ENCODE peak calls at places on chromosome 9, in four cellular contexts. F, G, A and V are unnamed samples.

GRCh38 chr9:82273121-82273520 is 284.5 kb downstream of the SPATA31D1 start:
- DNase-seq in F (no peak), G (no peak), A (no peak), V (no peak)

GRCh38 chr9:4604678-4605095 is 57.4 kb upstream of the PLPP6 start:
- DNase-seq in F (peak; percentile 77), G (peak; percentile 83), A (peak; percentile 27), V (peak; percentile 75)

GRCh38 chr9:96604005-96604320 is 15.7 kb downstream of the CDC14B start:
- DNase-seq in F (no peak), G (no peak), A (no peak), V (no peak)

GRCh38 chr9:99490736-99491135 is 268.7 kb downstream of the SEC61B start:
- DNase-seq in F (no peak), G (no peak), A (no peak), V (no peak)

GRCh38 chr9:107465467-107466451 is 23.8 kb downstream of the KLF4 start:
- DNase-seq in F (peak; percentile 81), G (peak; percentile 47), A (peak; percentile 57), V (peak; percentile 84)

GRCh38 chr9:93072383-93072795 is 13.9 kb downstream of the SUSD3 start:
- DNase-seq in F (no peak), G (no peak), A (no peak), V (no peak)

GRCh38 chr9:103789686-103790085 is 304.4 kb upstream of the SMC2 start:
- DNase-seq in F (peak; percentile 26), G (no peak), A (no peak), V (peak; percentile 18)

GRCh38 chr9:93105620-93106019 is 9.6 kb downstream of the CARD19 start:
- DNase-seq in F (no peak), G (no peak), A (no peak), V (no peak)

GRCh38 chr9:110048976-110049698 is 158.8 kb downstream of the C9orf152 start:
- DNase-seq in F (peak; percentile 54), G (no peak), A (no peak), V (no peak)

GRCh38 chr9:123871781-123872180 is 58.1 kb downstream of the DENND1A start:
- DNase-seq in F (no peak), G (no peak), A (no peak), V (no peak)

GRCh38 chr9:89421595-89421994 is 76.3 kb downstream of the SEMA4D start:
- DNase-seq in F (no peak), G (no peak), A (no peak), V (no peak)

GRCh38 chr9:114653556-114654159 is 3.9 kb downstream of the TEX53 start:
- DNase-seq in F (peak; percentile 77), G (peak; percentile 76), A (peak; percentile 69), V (peak; percentile 72)

GRCh38 chr9:14313951-14314423 is at the start of gene NFIB:
- DNase-seq in F (no peak), G (peak; percentile 33), A (peak; percentile 60), V (peak; percentile 18)

GRCh38 chr9:90124961-90125360 is 517.7 kb downstream of the DIRAS2 start:
- DNase-seq in F (no peak), G (no peak), A (no peak), V (no peak)

GRCh38 chr9:121226186-121226585 is 24.5 kb upstream of the RAB14 start:
- DNase-seq in F (no peak), G (no peak), A (no peak), V (no peak)

GRCh38 chr9:123129411-123129810 is 95.9 kb downstream of the GPR21 start:
- DNase-seq in F (no peak), G (no peak), A (no peak), V (no peak)

GRCh38 chr9:136248951-136249880 is 3.6 kb upstream of the QSOX2 start:
- DNase-seq in F (no peak), G (no peak), A (no peak), V (no peak)

GRCh38 chr9:109986423-109987055 is 206.5 kb downstream of the PALM2AKAP2 start:
- DNase-seq in F (no peak), G (peak; percentile 95), A (no peak), V (peak; percentile 38)

GRCh38 chr9:93261735-93262523 is 78.0 kb downstream of the WNK2 start:
- DNase-seq in F (no peak), G (no peak), A (no peak), V (no peak)

GRCh38 chr9:134533850-134534585 is 107.6 kb upstream of the COL5A1 start:
- DNase-seq in F (peak; percentile 68), G (no peak), A (no peak), V (no peak)

GRCh38 chr9:98701576-98701975 is 7.2 kb downstream of the GABBR2 start:
- DNase-seq in F (no peak), G (no peak), A (no peak), V (no peak)

GRCh38 chr9:121771418-121771817 is 120.0 kb downstream of the DAB2IP start:
- DNase-seq in F (no peak), G (no peak), A (no peak), V (no peak)

GRCh38 chr9:130847306-130848217 is 12.5 kb downstream of the ABL1 start:
- DNase-seq in F (peak; percentile 42), G (peak; percentile 96), A (no peak), V (peak; percentile 87)

GRCh38 chr9:122379340-122379739 is 8.5 kb downstream of the PTGS1 start:
- DNase-seq in F (peak; percentile 37), G (no peak), A (peak; percentile 43), V (no peak)

GRCh38 chr9:134544388-134545212 is 97.0 kb upstream of the COL5A1 start:
- DNase-seq in F (no peak), G (peak; percentile 29), A (no peak), V (peak; percentile 30)

GRCh38 chr9:134066923-134067851 is 639 bp downstream of the BRD3 start:
- DNase-seq in F (peak; percentile 59), G (peak; percentile 10), A (peak; percentile 71), V (peak; percentile 39)

GRCh38 chr9:94639045-94639995 is at the start of gene FBP1:
- DNase-seq in F (peak; percentile 90), G (peak; percentile 17), A (peak; percentile 55), V (no peak)

GRCh38 chr9:136245194-136246150 is at the start of gene QSOX2:
- DNase-seq in F (peak; percentile 82), G (peak; percentile 42), A (peak; percentile 92), V (peak; percentile 87)

GRCh38 chr9:128587453-128587852 is 35.1 kb downstream of the SPTAN1 start:
- DNase-seq in F (peak; percentile 11), G (no peak), A (no peak), V (no peak)

GRCh38 chr9:123642291-123643278 is 286.6 kb downstream of the CRB2 start:
- DNase-seq in F (no peak), G (no peak), A (no peak), V (no peak)

GRCh38 chr9:77743381-77743780 is 95.3 kb upstream of the GNA14 start:
- DNase-seq in F (no peak), G (no peak), A (no peak), V (no peak)

GRCh38 chr9:19310246-19310645 is 69.8 kb downstream of the RPS6 start:
- DNase-seq in F (peak; percentile 19), G (no peak), A (no peak), V (no peak)

GRCh38 chr9:79129865-79130480 is 441.8 kb upstream of the TLE4 start:
- DNase-seq in F (peak; percentile 42), G (peak; percentile 58), A (peak; percentile 11), V (peak; percentile 26)

GRCh38 chr9:101566904-101567724 is 27.7 kb downstream of the PPP3R2 start:
- DNase-seq in F (peak; percentile 46), G (peak; percentile 24), A (peak; percentile 34), V (peak; percentile 57)

GRCh38 chr9:15513335-15513734 is 2.6 kb upstream of the PSIP1 start:
- DNase-seq in F (peak; percentile 63), G (no peak), A (peak; percentile 16), V (peak; percentile 21)

GRCh38 chr9:15157371-15157770 is 149.6 kb downstream of the TTC39B start:
- DNase-seq in F (no peak), G (no peak), A (no peak), V (no peak)

GRCh38 chr9:133686642-133687575 is 50.7 kb downstream of the DBH start:
- DNase-seq in F (peak; percentile 21), G (no peak), A (no peak), V (no peak)

GRCh38 chr9:69861011-69861410 is 40.4 kb downstream of the CFAP95 start:
- DNase-seq in F (no peak), G (no peak), A (no peak), V (no peak)

GRCh38 chr9:91433180-91433579 is 9.5 kb upstream of the NFIL3 start:
- DNase-seq in F (peak; percentile 51), G (peak; percentile 85), A (no peak), V (peak; percentile 68)
- TF ChIP-seq MYC in F (no peak), G (no peak), A (no peak), V (no peak)

DNA sequence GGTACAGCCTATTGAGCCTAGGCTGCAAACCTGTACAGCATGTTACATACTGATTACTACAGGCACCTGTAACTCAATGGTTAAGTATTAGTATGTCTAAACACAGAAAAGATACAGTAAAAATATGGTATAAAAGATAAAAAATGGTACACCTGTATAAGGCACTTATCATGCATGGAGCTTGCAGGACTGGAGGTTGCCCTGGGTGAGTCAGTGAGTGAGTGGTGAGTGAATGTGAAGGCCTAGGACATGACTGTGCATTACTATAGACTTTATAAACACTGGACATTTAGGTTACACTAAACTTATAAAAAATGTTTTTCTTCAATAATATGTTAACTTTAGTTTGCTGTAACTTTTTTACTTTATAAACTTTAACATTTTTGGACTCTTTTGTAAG is 171.3 kb downstream of the SLC28A3 start:
- DNase-seq in F (no peak), G (no peak), A (no peak), V (no peak)
- TF ChIP-seq MYC in F (no peak), G (no peak), A (no peak), V (no peak)

GRCh38 chr9:127535834-127536233 is 76.2 kb upstream of the STXBP1 start:
- DNase-seq in F (no peak), G (no peak), A (no peak), V (no peak)
- TF ChIP-seq MYC in F (no peak), G (no peak), A (no peak), V (no peak)

GRCh38 chr9:35905912-35906679 is at the start of gene HRCT1:
- DNase-seq in F (no peak), G (peak; percentile 91), A (no peak), V (peak; percentile 91)

GRCh38 chr9:35908484-35909125 is 685 bp upstream of the SPAAR start:
- DNase-seq in F (no peak), G (no peak), A (no peak), V (no peak)

GRCh38 chr9:35906923-35907699 is 1.1 kb downstream of the HRCT1 start:
- DNase-seq in F (no peak), G (peak; percentile 41), A (no peak), V (no peak)

GRCh38 chr9:35909274-35909673 is at the start of gene SPAAR:
- DNase-seq in F (no peak), G (peak; percentile 55), A (no peak), V (no peak)

DNA sequence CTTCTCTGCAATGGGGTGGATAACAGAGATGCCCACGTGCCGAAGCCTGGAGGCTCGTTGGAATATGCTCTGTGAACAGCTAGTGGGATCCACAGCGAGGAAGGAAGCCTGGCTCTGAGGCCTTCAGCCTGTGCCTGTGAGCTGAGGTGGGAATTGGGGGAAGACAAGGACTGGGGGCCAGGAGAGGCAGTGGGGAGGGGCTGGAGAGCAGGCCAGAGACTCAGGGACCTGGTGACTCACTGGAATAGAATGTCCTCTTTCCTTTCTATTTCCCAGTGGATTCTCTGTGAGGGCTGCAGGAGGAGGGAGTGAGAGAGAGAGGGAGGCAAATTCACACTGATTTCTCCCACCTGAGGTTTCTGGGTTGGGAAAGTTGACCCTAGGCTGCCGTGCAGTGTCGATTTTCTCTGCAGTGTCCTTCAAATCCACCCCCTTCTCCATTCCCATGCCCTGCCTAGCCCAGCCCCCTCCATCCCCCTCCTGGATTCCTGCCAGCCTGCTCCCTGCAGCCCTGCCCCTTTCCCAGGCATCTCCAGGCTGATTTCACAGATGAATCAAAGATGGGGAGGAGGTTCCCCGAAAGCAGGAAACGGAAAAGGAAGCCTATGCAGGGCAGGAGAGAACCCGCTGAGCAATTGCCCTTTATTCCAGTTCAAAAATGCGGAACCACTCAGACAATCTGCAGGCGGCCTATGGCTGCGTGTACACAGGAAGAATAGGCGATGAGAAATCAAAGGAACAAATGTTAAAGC is 1.4 kb upstream of the SPAAR start:
- DNase-seq in F (no peak), G (peak; percentile 89), A (no peak), V (peak; percentile 88)
- TF ChIP-seq MYC in F (no peak), G (no peak), A (no peak), V (no peak)